ENCODE peak calls at places on chromosomes 5 and 9, in six cellular contexts. One of them, this sample, is unnamed.

GRCh38 chr5:125408582-125409069 is 662.2 kb upstream of the ZNF608 start:
- DNase-seq in stimulated activated effector memory CD8-positive, alpha-beta T cell treated with anti-CD3 and anti-CD28 coated beads, Interleukin-12 subunit alpha, Interleukin-12 subunit beta, amount 100 ng/mL, for 72 hours: no peak
- DNase-seq in T-helper 9 cell: no peak
- DNase-seq in stimulated activated CD4-positive, alpha-beta T cell treated with anti-CD3 and anti-CD28 coated beads, Interleukin-1b, Interleukin-23, amount 100 ng/mL, for 1 hour: no peak
- DNase-seq in nucleus accumbens: no peak
- DNase-seq in CD4-positive, alpha-beta T cell: no peak
- DNase-seq in this sample: no peak

GRCh38 chr9:98074119-98074990 is 17.8 kb downstream of the NANS start:
- DNase-seq in T-helper 9 cell: peak
- DNase-seq in stimulated activated effector memory CD8-positive, alpha-beta T cell treated with anti-CD3 and anti-CD28 coated beads, Interleukin-12 subunit alpha, Interleukin-12 subunit beta, amount 100 ng/mL, for 72 hours: peak
- DNase-seq in CD4-positive, alpha-beta T cell: peak
- DNase-seq in nucleus accumbens: peak
- DNase-seq in stimulated activated CD4-positive, alpha-beta T cell treated with anti-CD3 and anti-CD28 coated beads, Interleukin-1b, Interleukin-23, amount 100 ng/mL, for 1 hour: peak
- DNase-seq in this sample: no peak

GRCh38 chr5:112419050-112419595 is at the start of gene EPB41L4A:
- DNase-seq in nucleus accumbens: no peak
- DNase-seq in stimulated activated CD4-positive, alpha-beta T cell treated with anti-CD3 and anti-CD28 coated beads, Interleukin-1b, Interleukin-23, amount 100 ng/mL, for 1 hour: no peak
- DNase-seq in CD4-positive, alpha-beta T cell: no peak
- DNase-seq in T-helper 9 cell: no peak
- DNase-seq in stimulated activated effector memory CD8-positive, alpha-beta T cell treated with anti-CD3 and anti-CD28 coated beads, Interleukin-12 subunit alpha, Interleukin-12 subunit beta, amount 100 ng/mL, for 72 hours: peak
- DNase-seq in this sample: peak

GRCh38 chr5:169248520-169248919 is 52.4 kb downstream of the SLIT3 start:
- DNase-seq in CD4-positive, alpha-beta T cell: no peak
- DNase-seq in stimulated activated CD4-positive, alpha-beta T cell treated with anti-CD3 and anti-CD28 coated beads, Interleukin-1b, Interleukin-23, amount 100 ng/mL, for 1 hour: no peak
- DNase-seq in T-helper 9 cell: no peak
- DNase-seq in stimulated activated effector memory CD8-positive, alpha-beta T cell treated with anti-CD3 and anti-CD28 coated beads, Interleukin-12 subunit alpha, Interleukin-12 subunit beta, amount 100 ng/mL, for 72 hours: no peak
- DNase-seq in nucleus accumbens: no peak
- DNase-seq in this sample: no peak

GRCh38 chr9:92245005-92245797 is 48.3 kb downstream of the IARS1 start:
- DNase-seq in CD4-positive, alpha-beta T cell: no peak
- DNase-seq in nucleus accumbens: no peak
- DNase-seq in stimulated activated effector memory CD8-positive, alpha-beta T cell treated with anti-CD3 and anti-CD28 coated beads, Interleukin-12 subunit alpha, Interleukin-12 subunit beta, amount 100 ng/mL, for 72 hours: no peak
- DNase-seq in T-helper 9 cell: no peak
- DNase-seq in stimulated activated CD4-positive, alpha-beta T cell treated with anti-CD3 and anti-CD28 coated beads, Interleukin-1b, Interleukin-23, amount 100 ng/mL, for 1 hour: no peak
- DNase-seq in this sample: no peak

GRCh38 chr9:88754452-88754851 is 219.5 kb downstream of the NXNL2 start:
- DNase-seq in nucleus accumbens: no peak
- DNase-seq in stimulated activated CD4-positive, alpha-beta T cell treated with anti-CD3 and anti-CD28 coated beads, Interleukin-1b, Interleukin-23, amount 100 ng/mL, for 1 hour: no peak
- DNase-seq in T-helper 9 cell: no peak
- DNase-seq in stimulated activated effector memory CD8-positive, alpha-beta T cell treated with anti-CD3 and anti-CD28 coated beads, Interleukin-12 subunit alpha, Interleukin-12 subunit beta, amount 100 ng/mL, for 72 hours: no peak
- DNase-seq in CD4-positive, alpha-beta T cell: no peak
- DNase-seq in this sample: no peak

GRCh38 chr9:21965401-21965951 is 28.7 kb downstream of the CDKN2A start:
- DNase-seq in T-helper 9 cell: no peak
- DNase-seq in stimulated activated effector memory CD8-positive, alpha-beta T cell treated with anti-CD3 and anti-CD28 coated beads, Interleukin-12 subunit alpha, Interleukin-12 subunit beta, amount 100 ng/mL, for 72 hours: peak
- DNase-seq in CD4-positive, alpha-beta T cell: peak
- DNase-seq in nucleus accumbens: no peak
- DNase-seq in stimulated activated CD4-positive, alpha-beta T cell treated with anti-CD3 and anti-CD28 coated beads, Interleukin-1b, Interleukin-23, amount 100 ng/mL, for 1 hour: no peak
- DNase-seq in this sample: no peak

GRCh38 chr9:109319072-109319630 is 1.7 kb downstream of the EPB41L4B start:
- DNase-seq in T-helper 9 cell: no peak
- DNase-seq in CD4-positive, alpha-beta T cell: no peak
- DNase-seq in nucleus accumbens: peak
- DNase-seq in stimulated activated effector memory CD8-positive, alpha-beta T cell treated with anti-CD3 and anti-CD28 coated beads, Interleukin-12 subunit alpha, Interleukin-12 subunit beta, amount 100 ng/mL, for 72 hours: no peak
- DNase-seq in stimulated activated CD4-positive, alpha-beta T cell treated with anti-CD3 and anti-CD28 coated beads, Interleukin-1b, Interleukin-23, amount 100 ng/mL, for 1 hour: no peak
- DNase-seq in this sample: no peak

GRCh38 chr9:93122721-93123221 is 11.3 kb downstream of the NINJ1 start:
- DNase-seq in nucleus accumbens: no peak
- DNase-seq in stimulated activated CD4-positive, alpha-beta T cell treated with anti-CD3 and anti-CD28 coated beads, Interleukin-1b, Interleukin-23, amount 100 ng/mL, for 1 hour: no peak
- DNase-seq in T-helper 9 cell: no peak
- DNase-seq in stimulated activated effector memory CD8-positive, alpha-beta T cell treated with anti-CD3 and anti-CD28 coated beads, Interleukin-12 subunit alpha, Interleukin-12 subunit beta, amount 100 ng/mL, for 72 hours: no peak
- DNase-seq in CD4-positive, alpha-beta T cell: no peak
- DNase-seq in this sample: peak